ENCODE peak calls at places on chromosomes 5 and 9, in ten cellular contexts. A, I, M, O, V, L, R, G, Y and F are unnamed samples.

GRCh38 chr9:82334286-82334685 is 345.7 kb downstream of the SPATA31D1 start:
- DNase-seq in A (no peak), I (no peak), M (peak; percentile 48), O (no peak), V (peak; percentile 19), L (no peak), R (peak; percentile 12), G (no peak), Y (no peak), F (no peak)

GRCh38 chr5:82151622-82152021 is 126.5 kb downstream of the RPS23 start:
- DNase-seq in A (no peak), I (no peak), M (peak; percentile 46), O (peak; percentile 43), V (no peak), L (no peak), R (no peak), G (no peak), Y (no peak), F (no peak)

GRCh38 chr5:97914483-97914882 is 731.4 kb upstream of the RIOK2 start:
- DNase-seq in A (no peak), I (no peak), M (no peak), O (no peak), V (no peak), L (no peak), R (no peak), G (no peak), Y (no peak), F (no peak)

GRCh38 chr5:142245776-142246175 is 79.0 kb downstream of the SPRY4 start:
- DNase-seq in A (no peak), I (no peak), M (peak; percentile 50), O (no peak), V (no peak), L (no peak), R (peak; percentile 18), G (no peak), Y (no peak), F (no peak)

GRCh38 chr5:109692852-109693251 is 3.1 kb downstream of the MAN2A1 start:
- DNase-seq in A (no peak), I (no peak), M (no peak), O (no peak), V (no peak), L (no peak), R (no peak), G (no peak), Y (peak; percentile 19), F (no peak)

GRCh38 chr5:134072471-134073220 is 41.8 kb upstream of the TCF7 start:
- DNase-seq in A (no peak), I (no peak), M (peak; percentile 21), O (no peak), V (no peak), L (no peak), R (no peak), G (no peak), Y (no peak), F (no peak)

GRCh38 chr9:127058645-127059021 is 63.8 kb downstream of the ANGPTL2 start:
- DNase-seq in A (no peak), I (no peak), M (peak; percentile 46), O (no peak), V (no peak), L (no peak), R (no peak), G (no peak), Y (no peak), F (no peak)

GRCh38 chr5:140240987-140241706 is 61.8 kb downstream of the PFDN1 start:
- DNase-seq in A (peak; percentile 86), I (peak; percentile 96), M (peak; percentile 85), O (no peak), V (peak; percentile 61), L (peak; percentile 92), R (peak; percentile 95), G (peak; percentile 81), Y (peak; percentile 91), F (no peak)

GRCh38 chr5:73550016-73550415 is 15.4 kb downstream of the ANKRA2 start:
- DNase-seq in A (no peak), I (no peak), M (no peak), O (no peak), V (no peak), L (no peak), R (no peak), G (no peak), Y (no peak), F (no peak)

GRCh38 chr5:73545403-73545779 is 20.0 kb downstream of the ANKRA2 start:
- DNase-seq in A (no peak), I (no peak), M (no peak), O (no peak), V (no peak), L (no peak), R (no peak), G (no peak), Y (no peak), F (no peak)

GRCh38 chr5:73540192-73540591 is 25.2 kb downstream of the ANKRA2 start:
- DNase-seq in A (no peak), I (no peak), M (peak; percentile 97), O (no peak), V (no peak), L (no peak), R (peak; percentile 75), G (no peak), Y (no peak), F (no peak)

GRCh38 chr5:73541981-73542380 is 23.5 kb downstream of the ANKRA2 start:
- DNase-seq in A (no peak), I (no peak), M (no peak), O (no peak), V (no peak), L (no peak), R (peak; percentile 52), G (no peak), Y (no peak), F (no peak)

DNA sequence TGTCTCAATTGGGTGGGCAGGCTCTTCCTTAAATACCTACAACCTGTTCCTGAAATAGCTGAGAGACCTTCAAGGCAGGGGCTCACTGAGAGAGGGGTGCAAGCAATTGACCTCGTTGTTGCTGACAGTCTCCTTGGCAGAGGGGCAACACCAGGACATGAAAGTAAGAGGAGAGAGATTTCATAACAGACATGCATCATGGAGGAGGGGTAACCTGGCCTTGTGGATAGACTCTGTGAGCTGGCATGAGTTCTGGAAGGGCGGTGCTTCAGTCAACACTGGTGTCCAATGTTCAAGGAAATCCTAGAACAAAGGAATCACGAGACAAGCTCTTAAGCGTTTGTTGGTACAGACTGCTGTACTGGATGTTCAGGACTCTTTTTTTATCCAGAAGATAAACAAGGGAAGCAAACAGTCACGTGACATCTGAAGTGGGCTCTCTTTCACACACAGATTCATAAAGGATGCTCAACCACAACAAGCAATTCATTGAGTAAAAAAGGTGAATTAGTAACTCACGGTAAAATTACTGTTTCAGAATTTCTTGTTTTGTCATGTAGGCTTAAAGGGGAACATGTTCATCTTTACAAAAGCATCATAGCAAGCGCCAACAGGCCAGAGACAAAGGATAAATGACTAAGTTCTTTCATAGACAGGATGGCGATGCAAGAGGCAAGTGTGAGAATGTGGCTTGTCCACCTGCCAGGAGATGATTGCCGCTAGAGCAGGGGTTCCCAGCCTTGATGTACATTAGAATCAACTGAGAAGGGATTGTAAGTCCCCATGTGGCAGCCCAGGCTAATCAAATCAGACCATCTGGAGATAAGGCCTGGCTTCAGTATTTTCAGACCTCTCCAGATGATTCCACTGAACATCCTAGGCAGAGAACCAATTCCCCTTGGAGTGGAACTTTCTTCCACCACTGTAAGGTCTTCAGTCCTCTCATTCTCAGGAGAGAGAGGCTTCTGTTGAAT is 20.7 kb downstream of the ANKRA2 start:
- DNase-seq in A (no peak), I (no peak), M (peak; percentile 93), O (no peak), V (no peak), L (peak; percentile 19), R (no peak), G (peak; percentile 74), Y (peak; percentile 87), F (no peak)
- H3K4me3 ChIP-seq in A (no peak overlapping the region), I (no peak overlapping the region), M (no peak overlapping the region), O (no peak overlapping the region), V (no peak overlapping the region), L (no peak overlapping the region), R (no peak overlapping the region), G (no peak overlapping the region), Y (no peak overlapping the region), F (no peak overlapping the region)

GRCh38 chr9:128360826-128361225 is 10.3 kb upstream of the URM1 start:
- DNase-seq in A (no peak), I (no peak), M (no peak), O (no peak), V (no peak), L (no peak), R (no peak), G (no peak), Y (no peak), F (no peak)

GRCh38 chr9:128358861-128359260 is 12.3 kb upstream of the URM1 start:
- DNase-seq in A (no peak), I (no peak), M (no peak), O (no peak), V (no peak), L (no peak), R (no peak), G (no peak), Y (no peak), F (no peak)

GRCh38 chr9:128362774-128363173 is 8.4 kb upstream of the URM1 start:
- DNase-seq in A (no peak), I (no peak), M (no peak), O (no peak), V (no peak), L (no peak), R (no peak), G (no peak), Y (no peak), F (no peak)

GRCh38 chr9:128361981-128362646 is 9.1 kb upstream of the URM1 start:
- DNase-seq in A (peak; percentile 89), I (peak; percentile 93), M (peak; percentile 69), O (peak; percentile 85), V (peak; percentile 42), L (peak; percentile 79), R (peak; percentile 80), G (peak; percentile 85), Y (peak; percentile 90), F (no peak)

GRCh38 chr9:128361296-128361980 is 9.7 kb upstream of the URM1 start:
- DNase-seq in A (no peak), I (no peak), M (no peak), O (no peak), V (no peak), L (no peak), R (peak; percentile 13), G (no peak), Y (no peak), F (no peak)
- H3K4me3 ChIP-seq in A (peak overlapping the region; percentile 44), I (peak overlapping the region; percentile 37), M (no peak overlapping the region), O (no peak overlapping the region), V (no peak overlapping the region), L (peak overlapping the region; percentile 68), R (peak overlapping the region; percentile 34), G (no peak overlapping the region), Y (no peak overlapping the region), F (no peak overlapping the region)

GRCh38 chr9:71763752-71764332 is 4.5 kb downstream of the CEMIP2 start:
- DNase-seq in A (no peak), I (no peak), M (no peak), O (no peak), V (peak; percentile 67), L (no peak), R (peak; percentile 58), G (no peak), Y (no peak), F (no peak)

GRCh38 chr9:71764438-71764837 is 3.9 kb downstream of the CEMIP2 start:
- DNase-seq in A (no peak), I (no peak), M (no peak), O (no peak), V (no peak), L (no peak), R (no peak), G (no peak), Y (no peak), F (no peak)

GRCh38 chr9:71766663-71767062 is 1.6 kb downstream of the CEMIP2 start:
- DNase-seq in A (no peak), I (no peak), M (peak; percentile 75), O (no peak), V (no peak), L (no peak), R (no peak), G (no peak), Y (peak; percentile 22), F (no peak)

GRCh38 chr9:71767421-71768321 is 642 bp downstream of the CEMIP2 start:
- DNase-seq in A (peak; percentile 70), I (no peak), M (no peak), O (no peak), V (no peak), L (peak; percentile 20), R (no peak), G (peak; percentile 61), Y (peak; percentile 16), F (no peak)

GRCh38 chr9:71765693-71766092 is 2.6 kb downstream of the CEMIP2 start:
- DNase-seq in A (no peak), I (no peak), M (peak; percentile 94), O (no peak), V (no peak), L (no peak), R (no peak), G (no peak), Y (no peak), F (no peak)
- H3K4me3 ChIP-seq in A (peak overlapping the region; percentile 75), I (no peak overlapping the region), M (no peak overlapping the region), O (no peak overlapping the region), V (peak overlapping the region; percentile 30), L (no peak overlapping the region), R (no peak overlapping the region), G (peak overlapping the region; percentile 97), Y (no peak overlapping the region), F (no peak overlapping the region)

GRCh38 chr5:41787257-41787656 is 83.0 kb downstream of the OXCT1 start:
- DNase-seq in A (no peak), I (no peak), M (peak; percentile 19), O (no peak), V (no peak), L (no peak), R (no peak), G (no peak), Y (no peak), F (no peak)
- H3K4me3 ChIP-seq in A (no peak overlapping the region), I (no peak overlapping the region), M (no peak overlapping the region), O (no peak overlapping the region), V (no peak overlapping the region), L (no peak overlapping the region), R (no peak overlapping the region), G (no peak overlapping the region), Y (no peak overlapping the region), F (no peak overlapping the region)